ENCODE peak calls at places on chromosomes 2 and 18, in four cellular contexts. One of them, this sample, is unnamed.

GRCh38 chr18:57430983-57431382 is 4.2 kb upstream of the ONECUT2 start:
- DNase-seq in activated T-helper 1 cell treated with anti-CD3 and anti-CD28 coated beads, Interleukin-2, amount 50 U/mL, for 16 hours: no peak
- DNase-seq in activated CD8-positive, alpha-beta memory T cell treated with anti-CD3 and anti-CD28 coated beads for 1 hour: no peak
- DNase-seq in GM04504: no peak
- DNase-seq in this sample: no peak

GRCh38 chr2:235911633-235912032 is 256.6 kb downstream of the GBX2 start:
- DNase-seq in GM04504: no peak
- DNase-seq in activated T-helper 1 cell treated with anti-CD3 and anti-CD28 coated beads, Interleukin-2, amount 50 U/mL, for 16 hours: no peak
- DNase-seq in activated CD8-positive, alpha-beta memory T cell treated with anti-CD3 and anti-CD28 coated beads for 1 hour: no peak
- DNase-seq in this sample: no peak

GRCh38 chr2:233756429-233757081 is 3.5 kb upstream of the UGT1A1 start:
- DNase-seq in activated T-helper 1 cell treated with anti-CD3 and anti-CD28 coated beads, Interleukin-2, amount 50 U/mL, for 16 hours: no peak
- DNase-seq in activated CD8-positive, alpha-beta memory T cell treated with anti-CD3 and anti-CD28 coated beads for 1 hour: no peak
- DNase-seq in GM04504: no peak
- DNase-seq in this sample: no peak

GRCh38 chr18:2171840-2172625 is 399.3 kb downstream of the METTL4 start:
- DNase-seq in GM04504: no peak
- DNase-seq in activated CD8-positive, alpha-beta memory T cell treated with anti-CD3 and anti-CD28 coated beads for 1 hour: no peak
- DNase-seq in activated T-helper 1 cell treated with anti-CD3 and anti-CD28 coated beads, Interleukin-2, amount 50 U/mL, for 16 hours: no peak
- DNase-seq in this sample: no peak

GRCh38 chr18:37476182-37476581 is 89.4 kb downstream of the CELF4 start:
- DNase-seq in activated CD8-positive, alpha-beta memory T cell treated with anti-CD3 and anti-CD28 coated beads for 1 hour: no peak
- DNase-seq in activated T-helper 1 cell treated with anti-CD3 and anti-CD28 coated beads, Interleukin-2, amount 50 U/mL, for 16 hours: no peak
- DNase-seq in GM04504: no peak
- DNase-seq in this sample: no peak

GRCh38 chr2:97726311-97727064 is 13.1 kb downstream of the ZAP70 start:
- DNase-seq in activated CD8-positive, alpha-beta memory T cell treated with anti-CD3 and anti-CD28 coated beads for 1 hour: no peak
- DNase-seq in GM04504: peak; percentile 48
- DNase-seq in activated T-helper 1 cell treated with anti-CD3 and anti-CD28 coated beads, Interleukin-2, amount 50 U/mL, for 16 hours: no peak
- DNase-seq in this sample: no peak

GRCh38 chr18:74513883-74514205 is 17.7 kb downstream of the CNDP2 start:
- DNase-seq in GM04504: no peak
- DNase-seq in activated T-helper 1 cell treated with anti-CD3 and anti-CD28 coated beads, Interleukin-2, amount 50 U/mL, for 16 hours: no peak
- DNase-seq in activated CD8-positive, alpha-beta memory T cell treated with anti-CD3 and anti-CD28 coated beads for 1 hour: no peak
- DNase-seq in this sample: no peak

GRCh38 chr2:32484907-32485306 is 128.1 kb downstream of the BIRC6 start:
- DNase-seq in activated CD8-positive, alpha-beta memory T cell treated with anti-CD3 and anti-CD28 coated beads for 1 hour: no peak
- DNase-seq in activated T-helper 1 cell treated with anti-CD3 and anti-CD28 coated beads, Interleukin-2, amount 50 U/mL, for 16 hours: no peak
- DNase-seq in GM04504: peak; percentile 90
- DNase-seq in this sample: no peak

GRCh38 chr2:176484838-176485237 is 215.6 kb downstream of the MTX2 start:
- DNase-seq in activated CD8-positive, alpha-beta memory T cell treated with anti-CD3 and anti-CD28 coated beads for 1 hour: no peak
- DNase-seq in GM04504: peak; percentile 61
- DNase-seq in activated T-helper 1 cell treated with anti-CD3 and anti-CD28 coated beads, Interleukin-2, amount 50 U/mL, for 16 hours: no peak
- DNase-seq in this sample: no peak

GRCh38 chr18:2857491-2858063 is 10.8 kb downstream of the EMILIN2 start:
- DNase-seq in activated CD8-positive, alpha-beta memory T cell treated with anti-CD3 and anti-CD28 coated beads for 1 hour: no peak
- DNase-seq in GM04504: peak; percentile 96
- DNase-seq in activated T-helper 1 cell treated with anti-CD3 and anti-CD28 coated beads, Interleukin-2, amount 50 U/mL, for 16 hours: no peak
- DNase-seq in this sample: peak; percentile 88

GRCh38 chr2:163733301-163733938 is 2.4 kb downstream of the FIGN start:
- DNase-seq in activated CD8-positive, alpha-beta memory T cell treated with anti-CD3 and anti-CD28 coated beads for 1 hour: no peak
- DNase-seq in GM04504: no peak
- DNase-seq in activated T-helper 1 cell treated with anti-CD3 and anti-CD28 coated beads, Interleukin-2, amount 50 U/mL, for 16 hours: no peak
- DNase-seq in this sample: no peak

GRCh38 chr2:128109243-128109642 is 18.2 kb downstream of the UGGT1 start:
- DNase-seq in activated T-helper 1 cell treated with anti-CD3 and anti-CD28 coated beads, Interleukin-2, amount 50 U/mL, for 16 hours: no peak
- DNase-seq in activated CD8-positive, alpha-beta memory T cell treated with anti-CD3 and anti-CD28 coated beads for 1 hour: no peak
- DNase-seq in GM04504: no peak
- DNase-seq in this sample: no peak

GRCh38 chr18:76134631-76135030 is 360.4 kb downstream of the ZNF516 start:
- DNase-seq in activated CD8-positive, alpha-beta memory T cell treated with anti-CD3 and anti-CD28 coated beads for 1 hour: no peak
- DNase-seq in activated T-helper 1 cell treated with anti-CD3 and anti-CD28 coated beads, Interleukin-2, amount 50 U/mL, for 16 hours: no peak
- DNase-seq in GM04504: no peak
- DNase-seq in this sample: no peak

GRCh38 chr2:36770542-36771287 is 74.2 kb downstream of the VIT start:
- DNase-seq in activated CD8-positive, alpha-beta memory T cell treated with anti-CD3 and anti-CD28 coated beads for 1 hour: peak; percentile 4
- DNase-seq in activated T-helper 1 cell treated with anti-CD3 and anti-CD28 coated beads, Interleukin-2, amount 50 U/mL, for 16 hours: peak; percentile 6
- DNase-seq in GM04504: peak; percentile 19
- DNase-seq in this sample: peak; percentile 67

GRCh38 chr2:112065966-112066365 is 10.9 kb downstream of the TMEM87B start:
- DNase-seq in activated CD8-positive, alpha-beta memory T cell treated with anti-CD3 and anti-CD28 coated beads for 1 hour: no peak
- DNase-seq in GM04504: peak; percentile 56
- DNase-seq in activated T-helper 1 cell treated with anti-CD3 and anti-CD28 coated beads, Interleukin-2, amount 50 U/mL, for 16 hours: no peak
- DNase-seq in this sample: no peak

GRCh38 chr2:28765316-28765715 is 13.7 kb downstream of the PPP1CB start:
- DNase-seq in GM04504: peak; percentile 51
- DNase-seq in activated CD8-positive, alpha-beta memory T cell treated with anti-CD3 and anti-CD28 coated beads for 1 hour: no peak
- DNase-seq in activated T-helper 1 cell treated with anti-CD3 and anti-CD28 coated beads, Interleukin-2, amount 50 U/mL, for 16 hours: no peak
- DNase-seq in this sample: no peak

GRCh38 chr2:240918258-240919091 is 12.3 kb downstream of the CROCC2 start:
- DNase-seq in activated T-helper 1 cell treated with anti-CD3 and anti-CD28 coated beads, Interleukin-2, amount 50 U/mL, for 16 hours: no peak
- DNase-seq in GM04504: no peak
- DNase-seq in activated CD8-positive, alpha-beta memory T cell treated with anti-CD3 and anti-CD28 coated beads for 1 hour: no peak
- DNase-seq in this sample: peak; percentile 58

GRCh38 chr2:224436634-224437033 is 34.7 kb upstream of the FAM124B start:
- DNase-seq in GM04504: no peak
- DNase-seq in activated CD8-positive, alpha-beta memory T cell treated with anti-CD3 and anti-CD28 coated beads for 1 hour: no peak
- DNase-seq in activated T-helper 1 cell treated with anti-CD3 and anti-CD28 coated beads, Interleukin-2, amount 50 U/mL, for 16 hours: no peak
- DNase-seq in this sample: no peak

GRCh38 chr2:216215991-216216390 is 106.8 kb downstream of the XRCC5 start:
- DNase-seq in activated CD8-positive, alpha-beta memory T cell treated with anti-CD3 and anti-CD28 coated beads for 1 hour: no peak
- DNase-seq in GM04504: no peak
- DNase-seq in activated T-helper 1 cell treated with anti-CD3 and anti-CD28 coated beads, Interleukin-2, amount 50 U/mL, for 16 hours: no peak
- DNase-seq in this sample: no peak

GRCh38 chr2:207531024-207531411 is 1.3 kb downstream of the CREB1 start:
- DNase-seq in activated CD8-positive, alpha-beta memory T cell treated with anti-CD3 and anti-CD28 coated beads for 1 hour: peak; percentile 14
- DNase-seq in GM04504: no peak
- DNase-seq in activated T-helper 1 cell treated with anti-CD3 and anti-CD28 coated beads, Interleukin-2, amount 50 U/mL, for 16 hours: no peak
- DNase-seq in this sample: no peak

GRCh38 chr2:189486237-189486770 is 45.0 kb downstream of the WDR75 start:
- DNase-seq in GM04504: no peak
- DNase-seq in activated CD8-positive, alpha-beta memory T cell treated with anti-CD3 and anti-CD28 coated beads for 1 hour: no peak
- DNase-seq in activated T-helper 1 cell treated with anti-CD3 and anti-CD28 coated beads, Interleukin-2, amount 50 U/mL, for 16 hours: no peak
- DNase-seq in this sample: no peak

GRCh38 chr2:118855451-118856279 is 8.2 kb upstream of the EN1 start:
- DNase-seq in activated T-helper 1 cell treated with anti-CD3 and anti-CD28 coated beads, Interleukin-2, amount 50 U/mL, for 16 hours: peak; percentile 63
- DNase-seq in activated CD8-positive, alpha-beta memory T cell treated with anti-CD3 and anti-CD28 coated beads for 1 hour: peak; percentile 69
- DNase-seq in GM04504: peak; percentile 70
- DNase-seq in this sample: peak; percentile 91

GRCh38 chr2:147374410-147374811 is 470.4 kb upstream of the ACVR2A start:
- DNase-seq in activated CD8-positive, alpha-beta memory T cell treated with anti-CD3 and anti-CD28 coated beads for 1 hour: no peak
- DNase-seq in GM04504: peak; percentile 21
- DNase-seq in activated T-helper 1 cell treated with anti-CD3 and anti-CD28 coated beads, Interleukin-2, amount 50 U/mL, for 16 hours: no peak
- DNase-seq in this sample: no peak

GRCh38 chr2:191846787-191847620 is at the start of gene CAVIN2:
- DNase-seq in GM04504: peak; percentile 73
- DNase-seq in activated T-helper 1 cell treated with anti-CD3 and anti-CD28 coated beads, Interleukin-2, amount 50 U/mL, for 16 hours: no peak
- DNase-seq in activated CD8-positive, alpha-beta memory T cell treated with anti-CD3 and anti-CD28 coated beads for 1 hour: no peak
- DNase-seq in this sample: no peak

GRCh38 chr2:226963528-226963927 is 127.7 kb downstream of the RHBDD1 start:
- DNase-seq in GM04504: no peak
- DNase-seq in activated CD8-positive, alpha-beta memory T cell treated with anti-CD3 and anti-CD28 coated beads for 1 hour: no peak
- DNase-seq in activated T-helper 1 cell treated with anti-CD3 and anti-CD28 coated beads, Interleukin-2, amount 50 U/mL, for 16 hours: no peak
- DNase-seq in this sample: no peak

GRCh38 chr2:168848220-168848619 is 42.0 kb downstream of the SPC25 start:
- DNase-seq in activated CD8-positive, alpha-beta memory T cell treated with anti-CD3 and anti-CD28 coated beads for 1 hour: no peak
- DNase-seq in activated T-helper 1 cell treated with anti-CD3 and anti-CD28 coated beads, Interleukin-2, amount 50 U/mL, for 16 hours: no peak
- DNase-seq in GM04504: no peak
- DNase-seq in this sample: no peak

GRCh38 chr2:10659898-10660568 is 29.7 kb downstream of the NOL10 start:
- DNase-seq in activated CD8-positive, alpha-beta memory T cell treated with anti-CD3 and anti-CD28 coated beads for 1 hour: peak; percentile 5
- DNase-seq in GM04504: peak; percentile 75
- DNase-seq in activated T-helper 1 cell treated with anti-CD3 and anti-CD28 coated beads, Interleukin-2, amount 50 U/mL, for 16 hours: no peak
- DNase-seq in this sample: no peak